ENCODE peak calls at places on chromosomes 1 and 21, in six cellular contexts. One of them, this sample, is unnamed.

GRCh38 chr1:22410928-22411495 is 40.6 kb upstream of the ZBTB40 start:
- DNase-seq in HepG2: no peak
- DNase-seq in bronchial epithelial cell: no peak
- DNase-seq in right lobe of liver: no peak
- DNase-seq in brain microvascular endothelial cell: no peak
- DNase-seq in A549: no peak
- DNase-seq in this sample: no peak

GRCh38 chr1:204868340-204868700 is 2.3 kb upstream of the NFASC start:
- DNase-seq in HepG2: no peak
- DNase-seq in bronchial epithelial cell: no peak
- DNase-seq in right lobe of liver: no peak
- DNase-seq in brain microvascular endothelial cell: no peak
- DNase-seq in A549: no peak
- DNase-seq in this sample: no peak

GRCh38 chr1:26031196-26031902 is 9.8 kb downstream of the EXTL1 start:
- DNase-seq in HepG2: no peak
- DNase-seq in bronchial epithelial cell: no peak
- DNase-seq in right lobe of liver: no peak
- DNase-seq in brain microvascular endothelial cell: no peak
- DNase-seq in A549: no peak
- DNase-seq in this sample: no peak

GRCh38 chr1:40662864-40663263 is 2.6 kb downstream of the RIMS3 start:
- DNase-seq in HepG2: no peak
- DNase-seq in bronchial epithelial cell: peak
- DNase-seq in right lobe of liver: no peak
- DNase-seq in brain microvascular endothelial cell: no peak
- DNase-seq in A549: no peak
- DNase-seq in this sample: no peak

GRCh38 chr1:52906135-52906603 is 15.4 kb downstream of the ECHDC2 start:
- DNase-seq in HepG2: no peak
- DNase-seq in bronchial epithelial cell: no peak
- DNase-seq in right lobe of liver: peak
- DNase-seq in brain microvascular endothelial cell: no peak
- DNase-seq in A549: no peak
- DNase-seq in this sample: no peak

GRCh38 chr1:5994713-5995621 is 2.7 kb upstream of the NPHP4 start:
- DNase-seq in HepG2: no peak
- DNase-seq in bronchial epithelial cell: no peak
- DNase-seq in right lobe of liver: no peak
- DNase-seq in brain microvascular endothelial cell: no peak
- DNase-seq in A549: no peak
- DNase-seq in this sample: peak

GRCh38 chr21:20882462-20883415 is 115.5 kb upstream of the NCAM2 start:
- DNase-seq in HepG2: no peak
- DNase-seq in bronchial epithelial cell: peak
- DNase-seq in right lobe of liver: no peak
- DNase-seq in brain microvascular endothelial cell: peak
- DNase-seq in A549: peak
- DNase-seq in this sample: no peak

GRCh38 chr1:8003431-8004112 is 22.5 kb downstream of the ERRFI1 start:
- DNase-seq in HepG2: no peak
- DNase-seq in bronchial epithelial cell: peak
- DNase-seq in right lobe of liver: no peak
- DNase-seq in brain microvascular endothelial cell: no peak
- DNase-seq in A549: no peak
- DNase-seq in this sample: no peak

GRCh38 chr1:220189750-220190347 is 82.4 kb downstream of the RAB3GAP2 start:
- DNase-seq in HepG2: peak
- DNase-seq in bronchial epithelial cell: peak
- DNase-seq in right lobe of liver: no peak
- DNase-seq in brain microvascular endothelial cell: no peak
- DNase-seq in A549: peak
- DNase-seq in this sample: no peak

GRCh38 chr1:166069390-166069789 is 97.4 kb downstream of the FAM78B start:
- DNase-seq in HepG2: no peak
- DNase-seq in bronchial epithelial cell: no peak
- DNase-seq in right lobe of liver: no peak
- DNase-seq in brain microvascular endothelial cell: no peak
- DNase-seq in A549: peak
- DNase-seq in this sample: no peak

GRCh38 chr1:56532359-56532696 is 47.0 kb downstream of the PLPP3 start:
- DNase-seq in HepG2: no peak
- DNase-seq in bronchial epithelial cell: no peak
- DNase-seq in right lobe of liver: no peak
- DNase-seq in brain microvascular endothelial cell: no peak
- DNase-seq in A549: no peak
- DNase-seq in this sample: no peak

GRCh38 chr1:191086910-191087309 is 609.2 kb upstream of the BRINP3 start:
- DNase-seq in HepG2: no peak
- DNase-seq in bronchial epithelial cell: no peak
- DNase-seq in right lobe of liver: no peak
- DNase-seq in brain microvascular endothelial cell: no peak
- DNase-seq in A549: no peak
- DNase-seq in this sample: no peak

GRCh38 chr1:57163332-57163731 is 197.5 kb upstream of the C8B start:
- DNase-seq in HepG2: no peak
- DNase-seq in bronchial epithelial cell: no peak
- DNase-seq in right lobe of liver: no peak
- DNase-seq in brain microvascular endothelial cell: no peak
- DNase-seq in A549: no peak
- DNase-seq in this sample: no peak

GRCh38 chr1:185562623-185563359 is 171.4 kb upstream of the HMCN1 start:
- DNase-seq in HepG2: no peak
- DNase-seq in bronchial epithelial cell: no peak
- DNase-seq in right lobe of liver: no peak
- DNase-seq in brain microvascular endothelial cell: no peak
- DNase-seq in A549: no peak
- DNase-seq in this sample: no peak

GRCh38 chr1:87786218-87786617 is 457.5 kb downstream of the LMO4 start:
- DNase-seq in HepG2: no peak
- DNase-seq in bronchial epithelial cell: no peak
- DNase-seq in right lobe of liver: no peak
- DNase-seq in brain microvascular endothelial cell: no peak
- DNase-seq in A549: no peak
- DNase-seq in this sample: no peak

GRCh38 chr1:153742411-153743142 is 14.7 kb downstream of the INTS3 start:
- DNase-seq in HepG2: peak
- DNase-seq in bronchial epithelial cell: no peak
- DNase-seq in right lobe of liver: peak
- DNase-seq in brain microvascular endothelial cell: no peak
- DNase-seq in A549: peak
- DNase-seq in this sample: peak

GRCh38 chr1:147853391-147853790 is 49.2 kb upstream of the GJA8 start:
- DNase-seq in HepG2: no peak
- DNase-seq in bronchial epithelial cell: peak
- DNase-seq in right lobe of liver: no peak
- DNase-seq in brain microvascular endothelial cell: peak
- DNase-seq in A549: no peak
- DNase-seq in this sample: no peak

GRCh38 chr21:26389971-26390641 is 183.0 kb downstream of the CYYR1 start:
- DNase-seq in HepG2: no peak
- DNase-seq in bronchial epithelial cell: peak
- DNase-seq in right lobe of liver: no peak
- DNase-seq in brain microvascular endothelial cell: peak
- DNase-seq in A549: peak
- DNase-seq in this sample: no peak

GRCh38 chr1:108708726-108709660 is 3.7 kb upstream of the FNDC7 start:
- DNase-seq in HepG2: no peak
- DNase-seq in bronchial epithelial cell: peak
- DNase-seq in right lobe of liver: no peak
- DNase-seq in brain microvascular endothelial cell: no peak
- DNase-seq in A549: peak
- DNase-seq in this sample: no peak

DNA sequence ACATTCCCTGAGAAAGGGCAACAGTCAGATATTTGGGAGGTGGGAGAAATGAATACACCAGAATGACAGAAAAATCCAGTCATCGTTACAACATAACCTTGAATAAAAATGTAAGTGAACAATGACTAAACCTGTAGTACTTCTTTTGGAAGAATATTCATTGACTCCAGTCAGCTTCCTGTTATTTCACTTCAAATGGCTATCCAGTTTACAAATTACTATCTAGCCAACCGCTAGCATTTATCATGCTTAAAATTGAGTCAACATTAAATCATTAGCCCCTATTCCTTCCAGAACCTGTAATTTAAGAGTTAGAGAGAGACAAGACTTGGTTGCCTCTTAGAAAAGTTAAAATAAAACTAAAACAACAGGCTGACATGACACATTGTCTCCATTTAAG is 33.6 kb downstream of the WLS start:
- DNase-seq in HepG2: no peak
- DNase-seq in bronchial epithelial cell: peak
- DNase-seq in right lobe of liver: no peak
- DNase-seq in brain microvascular endothelial cell: no peak
- DNase-seq in A549: no peak
- DNase-seq in this sample: no peak
- H3K4me3 ChIP-seq in HepG2: no peak
- H3K4me3 ChIP-seq in bronchial epithelial cell: no peak
- H3K4me3 ChIP-seq in right lobe of liver: no peak
- H3K4me3 ChIP-seq in brain microvascular endothelial cell: no peak
- H3K4me3 ChIP-seq in A549: no peak
- H3K4me3 ChIP-seq in this sample: no peak

GRCh38 chr1:240169188-240169587 is 77.5 kb downstream of the FMN2 start:
- DNase-seq in HepG2: no peak
- DNase-seq in bronchial epithelial cell: no peak
- DNase-seq in right lobe of liver: no peak
- DNase-seq in brain microvascular endothelial cell: peak
- DNase-seq in A549: peak
- DNase-seq in this sample: no peak
- TF ChIP-seq CTCF in HepG2: no peak
- TF ChIP-seq CTCF in bronchial epithelial cell: no peak
- TF ChIP-seq CTCF in right lobe of liver: no peak
- TF ChIP-seq CTCF in brain microvascular endothelial cell: peak
- TF ChIP-seq CTCF in A549: peak
- TF ChIP-seq CTCF in this sample: no peak

GRCh38 chr1:230170153-230170547 is 103.1 kb downstream of the GALNT2 start:
- DNase-seq in HepG2: no peak
- DNase-seq in bronchial epithelial cell: no peak
- DNase-seq in right lobe of liver: no peak
- DNase-seq in brain microvascular endothelial cell: no peak
- DNase-seq in A549: no peak
- DNase-seq in this sample: no peak
- H3K4me3 ChIP-seq in HepG2: no peak
- H3K4me3 ChIP-seq in bronchial epithelial cell: no peak
- H3K4me3 ChIP-seq in right lobe of liver: no peak
- H3K4me3 ChIP-seq in brain microvascular endothelial cell: no peak
- H3K4me3 ChIP-seq in A549: no peak
- H3K4me3 ChIP-seq in this sample: no peak

DNA sequence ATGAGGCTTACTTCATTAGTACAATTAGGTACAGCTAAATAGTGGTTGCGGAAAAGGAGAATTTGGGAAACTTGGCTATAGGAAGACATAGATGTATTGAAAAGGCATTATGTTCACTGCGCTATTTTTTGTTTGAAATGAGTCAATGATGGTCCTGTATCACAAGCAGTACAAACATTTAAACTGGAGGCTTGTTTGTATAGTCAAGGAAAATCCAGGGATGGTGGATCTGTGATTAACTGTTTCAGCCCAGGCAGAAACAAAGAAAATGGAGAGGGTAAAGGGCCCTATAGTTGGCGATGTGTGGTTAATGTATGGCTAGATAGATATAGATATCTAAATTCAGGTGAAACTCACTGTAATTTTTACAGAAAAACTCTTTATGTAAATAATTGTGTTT is 79.9 kb downstream of the CLIC4 start:
- DNase-seq in HepG2: peak
- DNase-seq in bronchial epithelial cell: no peak
- DNase-seq in right lobe of liver: no peak
- DNase-seq in brain microvascular endothelial cell: no peak
- DNase-seq in A549: no peak
- DNase-seq in this sample: no peak
- TF ChIP-seq CTCF in HepG2: no peak
- TF ChIP-seq CTCF in bronchial epithelial cell: no peak
- TF ChIP-seq CTCF in right lobe of liver: no peak
- TF ChIP-seq CTCF in brain microvascular endothelial cell: no peak
- TF ChIP-seq CTCF in A549: no peak
- TF ChIP-seq CTCF in this sample: no peak